ENCODE peak calls at places on chromosome 6, in five cellular contexts. One of them, this sample, is unnamed.

GRCh38 chr6:43475506-43475905 is 1.9 kb upstream of the TJAP1 start:
- DNase-seq in foreskin fibroblast: no peak
- DNase-seq in AG09319: no peak
- DNase-seq in brain microvascular endothelial cell: no peak
- DNase-seq in body of pancreas: no peak
- DNase-seq in this sample: no peak

GRCh38 chr6:164079275-164079600 is 664.7 kb downstream of the QKI start:
- DNase-seq in foreskin fibroblast: no peak
- DNase-seq in AG09319: no peak
- DNase-seq in brain microvascular endothelial cell: no peak
- DNase-seq in body of pancreas: no peak
- DNase-seq in this sample: no peak

GRCh38 chr6:142942805-142943227 is 2.2 kb downstream of the HIVEP2 start:
- DNase-seq in foreskin fibroblast: peak; percentile 57
- DNase-seq in AG09319: no peak
- DNase-seq in brain microvascular endothelial cell: no peak
- DNase-seq in body of pancreas: no peak
- DNase-seq in this sample: no peak

GRCh38 chr6:29602564-29603361 is 17.8 kb downstream of the OR2H2 start:
- DNase-seq in foreskin fibroblast: peak; percentile 23
- DNase-seq in AG09319: no peak
- DNase-seq in brain microvascular endothelial cell: peak; percentile 20
- DNase-seq in body of pancreas: no peak
- DNase-seq in this sample: no peak

GRCh38 chr6:94362061-94362864 is 942.9 kb upstream of the EPHA7 start:
- DNase-seq in foreskin fibroblast: no peak
- DNase-seq in AG09319: no peak
- DNase-seq in brain microvascular endothelial cell: no peak
- DNase-seq in body of pancreas: peak; percentile 13
- DNase-seq in this sample: no peak

GRCh38 chr6:131182991-131183425 is 47.7 kb downstream of the AKAP7 start:
- DNase-seq in foreskin fibroblast: peak; percentile 65
- DNase-seq in AG09319: no peak
- DNase-seq in brain microvascular endothelial cell: peak; percentile 22
- DNase-seq in body of pancreas: no peak
- DNase-seq in this sample: no peak

GRCh38 chr6:50539441-50539840 is 173.9 kb upstream of the TFAP2D start:
- DNase-seq in foreskin fibroblast: no peak
- DNase-seq in AG09319: no peak
- DNase-seq in brain microvascular endothelial cell: no peak
- DNase-seq in body of pancreas: no peak
- DNase-seq in this sample: no peak

GRCh38 chr6:151254451-151255081 is 14.8 kb downstream of the AKAP12 start:
- DNase-seq in foreskin fibroblast: peak; percentile 30
- DNase-seq in AG09319: no peak
- DNase-seq in brain microvascular endothelial cell: peak; percentile 59
- DNase-seq in body of pancreas: no peak
- DNase-seq in this sample: no peak

DNA sequence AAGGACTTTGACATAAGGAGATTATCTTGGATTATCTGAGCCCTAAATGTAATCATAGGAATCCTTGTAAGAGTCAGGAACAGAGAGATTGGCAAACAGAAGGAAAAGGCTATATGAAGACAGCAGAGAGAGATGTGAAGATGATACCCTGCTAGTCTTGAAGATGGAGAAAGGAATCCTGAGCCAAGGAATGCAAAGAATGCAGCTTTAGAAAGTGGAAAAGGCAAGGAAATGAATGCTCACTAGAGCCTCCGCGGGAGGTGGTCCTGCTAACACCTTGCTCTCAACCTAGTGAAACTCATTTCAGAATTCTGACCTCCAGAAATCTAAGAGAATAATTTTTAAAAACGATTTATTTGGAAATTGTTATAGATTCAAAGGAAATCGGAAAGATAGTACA is 117.1 kb downstream of the TBXT start:
- DNase-seq in foreskin fibroblast: no peak
- DNase-seq in AG09319: no peak
- DNase-seq in brain microvascular endothelial cell: no peak
- DNase-seq in body of pancreas: no peak
- DNase-seq in this sample: no peak
- TF ChIP-seq CTCF in foreskin fibroblast: no peak
- TF ChIP-seq CTCF in AG09319: no peak
- TF ChIP-seq CTCF in brain microvascular endothelial cell: no peak
- TF ChIP-seq CTCF in body of pancreas: no peak
- TF ChIP-seq CTCF in this sample: no peak

DNA sequence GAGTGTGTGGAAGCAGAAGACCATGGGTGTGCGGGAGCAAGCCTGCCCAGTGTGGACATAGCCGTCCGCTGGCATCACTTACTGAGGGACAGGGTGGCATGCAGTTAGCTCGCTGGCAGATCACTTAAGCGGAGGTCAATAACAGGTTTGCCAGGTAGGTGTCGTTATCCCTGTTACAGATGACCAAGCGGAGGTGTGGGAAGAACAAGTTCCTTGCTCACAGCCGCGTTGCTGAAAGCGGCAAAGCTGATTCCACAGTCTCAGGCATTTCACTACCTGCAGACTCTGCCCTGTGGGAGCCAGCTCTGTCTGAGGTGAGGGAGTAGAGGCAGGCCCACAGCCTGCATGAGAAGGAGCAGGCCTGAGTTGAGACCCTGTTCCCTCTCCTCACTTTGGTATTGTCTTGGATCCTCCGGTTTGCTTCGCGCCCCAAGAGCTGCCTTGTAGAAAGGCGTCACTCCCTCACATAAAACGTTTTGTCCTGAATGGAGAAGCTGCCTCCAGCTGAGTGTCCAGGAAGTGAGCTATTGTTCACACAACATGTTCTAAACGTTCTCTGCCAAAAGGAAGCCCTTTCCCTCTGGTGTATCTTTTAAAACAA is 96.9 kb downstream of the TCP11 start:
- DNase-seq in foreskin fibroblast: peak; percentile 70
- DNase-seq in AG09319: no peak
- DNase-seq in brain microvascular endothelial cell: no peak
- DNase-seq in body of pancreas: peak; percentile 62
- DNase-seq in this sample: peak; percentile 88
- TF ChIP-seq CTCF in foreskin fibroblast: no peak
- TF ChIP-seq CTCF in AG09319: no peak
- TF ChIP-seq CTCF in brain microvascular endothelial cell: no peak
- TF ChIP-seq CTCF in body of pancreas: no peak
- TF ChIP-seq CTCF in this sample: peak; percentile 45

DNA sequence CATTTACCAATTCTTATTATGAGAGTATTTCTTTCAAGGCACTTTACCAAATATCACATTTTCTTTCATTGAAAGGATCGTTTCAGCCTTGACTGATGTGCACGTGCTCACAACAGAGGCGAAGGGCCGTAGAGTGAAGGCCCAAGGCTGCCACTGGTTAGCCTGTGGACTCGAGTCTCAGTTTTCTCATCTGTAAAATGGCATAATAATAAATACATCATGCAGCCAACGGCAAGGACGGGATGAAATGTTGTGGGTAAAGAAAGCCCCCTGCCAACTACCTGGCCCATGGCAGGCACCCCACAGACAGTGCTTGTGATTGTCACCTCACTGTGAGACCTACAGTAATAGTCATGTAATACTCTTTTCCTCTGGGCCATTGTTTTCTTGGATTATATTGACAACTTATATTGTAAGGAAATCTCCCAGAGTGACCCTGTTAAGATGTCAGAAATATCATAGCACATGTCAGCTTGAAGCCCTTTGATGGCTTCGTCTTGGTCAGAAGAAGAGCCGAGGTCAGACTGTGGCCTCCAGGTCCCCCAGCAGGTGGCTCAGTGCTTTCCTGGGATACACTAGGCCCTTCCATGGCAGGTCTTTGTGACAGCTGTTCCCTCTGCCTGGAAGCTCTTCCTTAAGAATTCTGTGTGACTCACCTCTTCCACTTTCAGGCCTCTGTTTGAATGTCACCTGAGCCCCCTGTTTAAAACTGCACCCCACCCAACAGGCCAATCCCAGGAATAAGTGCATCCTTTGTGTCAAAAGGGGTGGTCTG is 36.3 kb downstream of the FAM50B start:
- DNase-seq in foreskin fibroblast: no peak
- DNase-seq in AG09319: no peak
- DNase-seq in brain microvascular endothelial cell: no peak
- DNase-seq in body of pancreas: peak; percentile 59
- DNase-seq in this sample: no peak
- TF ChIP-seq CTCF in foreskin fibroblast: peak; percentile 9
- TF ChIP-seq CTCF in AG09319: peak; percentile 22
- TF ChIP-seq CTCF in brain microvascular endothelial cell: peak; percentile 47
- TF ChIP-seq CTCF in body of pancreas: peak; percentile 43
- TF ChIP-seq CTCF in this sample: peak; percentile 13

DNA sequence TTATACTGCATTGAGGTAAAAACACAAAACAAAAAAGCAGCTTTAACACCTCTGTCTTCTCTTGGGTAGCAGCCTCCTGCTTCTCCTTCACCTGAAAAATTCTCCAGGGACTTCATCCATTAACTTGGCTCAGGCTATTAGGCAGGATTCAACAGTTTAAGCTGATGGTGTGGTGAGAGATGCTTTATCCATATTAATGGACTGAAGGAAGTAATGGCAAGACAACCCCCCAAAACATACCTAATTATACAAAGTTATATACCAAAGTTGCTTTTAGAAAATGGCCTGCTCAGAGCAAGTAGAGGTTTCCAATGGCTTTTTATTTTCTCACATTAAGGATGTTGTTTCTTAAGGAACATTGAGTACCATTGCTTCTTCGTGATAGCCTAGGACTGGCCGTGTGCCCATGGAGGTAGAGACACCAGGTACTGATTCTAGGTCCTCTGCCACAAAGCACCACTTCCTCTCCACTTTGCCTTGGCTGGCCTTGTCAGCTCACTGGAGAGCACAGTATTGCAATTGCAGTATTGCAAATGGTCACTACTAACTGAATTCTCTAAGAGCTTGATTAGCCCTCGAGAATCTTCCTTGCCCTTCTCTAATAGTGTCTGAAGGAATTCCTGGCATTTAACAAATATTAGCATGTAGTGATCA is 7.3 kb downstream of the EDN1 start:
- DNase-seq in foreskin fibroblast: no peak
- DNase-seq in AG09319: no peak
- DNase-seq in brain microvascular endothelial cell: no peak
- DNase-seq in body of pancreas: no peak
- DNase-seq in this sample: no peak
- TF ChIP-seq CTCF in foreskin fibroblast: no peak
- TF ChIP-seq CTCF in AG09319: no peak
- TF ChIP-seq CTCF in brain microvascular endothelial cell: no peak
- TF ChIP-seq CTCF in body of pancreas: no peak
- TF ChIP-seq CTCF in this sample: no peak

DNA sequence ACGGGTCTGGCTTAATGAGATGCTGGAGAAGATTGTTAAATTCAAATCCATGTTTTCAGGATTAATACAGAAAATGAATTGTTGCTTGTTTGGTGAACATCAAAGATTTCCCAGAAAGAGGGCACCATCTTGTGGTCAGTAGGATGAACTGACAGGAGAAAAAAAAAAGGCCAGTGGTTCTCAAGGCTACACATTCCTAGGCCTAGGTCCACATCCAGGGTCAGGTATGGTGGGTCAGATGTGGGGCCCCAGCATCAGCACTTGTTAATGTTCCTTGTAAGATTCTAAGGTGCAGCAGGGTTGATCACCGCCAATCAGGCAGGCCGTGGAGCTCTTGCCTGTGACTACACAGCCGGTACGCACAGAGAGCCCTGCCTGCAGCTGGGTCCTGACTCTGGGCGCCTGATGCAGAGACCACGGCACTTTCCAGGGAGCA is 34.0 kb upstream of the FOXO3 start:
- DNase-seq in foreskin fibroblast: peak; percentile 65
- DNase-seq in AG09319: no peak
- DNase-seq in brain microvascular endothelial cell: peak; percentile 6
- DNase-seq in body of pancreas: no peak
- DNase-seq in this sample: no peak
- TF ChIP-seq CTCF in foreskin fibroblast: peak; percentile 73
- TF ChIP-seq CTCF in AG09319: peak; percentile 79
- TF ChIP-seq CTCF in brain microvascular endothelial cell: peak; percentile 78
- TF ChIP-seq CTCF in body of pancreas: peak; percentile 82
- TF ChIP-seq CTCF in this sample: peak; percentile 77

GRCh38 chr6:31870385-31870921 is 7.8 kb upstream of the NEU1 start:
- DNase-seq in foreskin fibroblast: no peak
- DNase-seq in AG09319: no peak
- DNase-seq in brain microvascular endothelial cell: no peak
- DNase-seq in body of pancreas: no peak
- DNase-seq in this sample: no peak
- TF ChIP-seq CTCF in foreskin fibroblast: no peak
- TF ChIP-seq CTCF in AG09319: no peak
- TF ChIP-seq CTCF in brain microvascular endothelial cell: peak; percentile 17
- TF ChIP-seq CTCF in body of pancreas: no peak
- TF ChIP-seq CTCF in this sample: no peak

GRCh38 chr6:156617376-156617775 is 159.8 kb upstream of the ARID1B start:
- DNase-seq in foreskin fibroblast: peak; percentile 11
- DNase-seq in AG09319: no peak
- DNase-seq in brain microvascular endothelial cell: peak; percentile 9
- DNase-seq in body of pancreas: peak; percentile 65
- DNase-seq in this sample: no peak

GRCh38 chr6:156613996-156614395 is 163.2 kb upstream of the ARID1B start:
- DNase-seq in foreskin fibroblast: no peak
- DNase-seq in AG09319: no peak
- DNase-seq in brain microvascular endothelial cell: no peak
- DNase-seq in body of pancreas: no peak
- DNase-seq in this sample: no peak

GRCh38 chr6:156622185-156622584 is 155.0 kb upstream of the ARID1B start:
- DNase-seq in foreskin fibroblast: no peak
- DNase-seq in AG09319: no peak
- DNase-seq in brain microvascular endothelial cell: no peak
- DNase-seq in body of pancreas: no peak
- DNase-seq in this sample: no peak

GRCh38 chr6:156616495-156616894 is 160.7 kb upstream of the ARID1B start:
- DNase-seq in foreskin fibroblast: no peak
- DNase-seq in AG09319: no peak
- DNase-seq in brain microvascular endothelial cell: no peak
- DNase-seq in body of pancreas: no peak
- DNase-seq in this sample: no peak

GRCh38 chr6:156618600-156619205 is 158.5 kb upstream of the ARID1B start:
- DNase-seq in foreskin fibroblast: no peak
- DNase-seq in AG09319: no peak
- DNase-seq in brain microvascular endothelial cell: no peak
- DNase-seq in body of pancreas: no peak
- DNase-seq in this sample: no peak
- TF ChIP-seq CTCF in foreskin fibroblast: no peak
- TF ChIP-seq CTCF in AG09319: no peak
- TF ChIP-seq CTCF in brain microvascular endothelial cell: peak; percentile 25
- TF ChIP-seq CTCF in body of pancreas: no peak
- TF ChIP-seq CTCF in this sample: no peak

GRCh38 chr6:89562114-89562815 is 76.3 kb downstream of the LYRM2 start:
- DNase-seq in foreskin fibroblast: peak; percentile 6
- DNase-seq in AG09319: no peak
- DNase-seq in brain microvascular endothelial cell: no peak
- DNase-seq in body of pancreas: no peak
- DNase-seq in this sample: no peak
- TF ChIP-seq CTCF in foreskin fibroblast: no peak
- TF ChIP-seq CTCF in AG09319: no peak
- TF ChIP-seq CTCF in brain microvascular endothelial cell: no peak
- TF ChIP-seq CTCF in body of pancreas: no peak
- TF ChIP-seq CTCF in this sample: no peak

DNA sequence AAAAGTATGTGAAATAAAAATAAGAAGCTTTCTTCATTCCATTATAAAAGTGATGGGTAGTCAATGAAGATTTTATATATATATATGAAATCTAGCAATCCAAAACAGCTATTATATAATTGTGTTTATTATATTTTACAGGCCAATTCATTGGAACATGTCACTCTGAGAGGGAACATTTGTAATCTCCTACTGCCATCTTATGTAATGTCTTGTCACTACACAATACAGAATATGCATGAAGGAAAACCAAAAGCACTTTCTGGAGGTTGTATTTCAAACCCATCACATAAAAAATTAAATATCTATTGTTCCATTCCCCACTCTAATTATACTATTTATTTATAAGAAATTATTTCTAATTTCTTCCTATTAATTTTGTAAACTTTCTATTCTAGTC is 31.5 kb upstream of the IRAK1BP1 start:
- DNase-seq in foreskin fibroblast: peak; percentile 10
- DNase-seq in AG09319: no peak
- DNase-seq in brain microvascular endothelial cell: no peak
- DNase-seq in body of pancreas: no peak
- DNase-seq in this sample: peak; percentile 26
- TF ChIP-seq CTCF in foreskin fibroblast: no peak
- TF ChIP-seq CTCF in AG09319: peak; percentile 9
- TF ChIP-seq CTCF in brain microvascular endothelial cell: peak; percentile 15
- TF ChIP-seq CTCF in body of pancreas: no peak
- TF ChIP-seq CTCF in this sample: peak; percentile 65

This sample was measured in LNCaP clone FGC.